ENCODE peak calls at places on chromosomes 1 and 21, in seven cellular contexts. H is iris pigment epithelial cell; O is AG08396; S is tibial artery; D is HTR-8/SVneo; Y is activated naive CD4-positive, alpha-beta T cell treated with Interleukin-2 at 50 U/mL for 16 hours; F is cortex of kidney. K is an unnamed sample.

GRCh38 chr1:155320252-155320651 is 442 bp upstream of the RUSC1 start:
- DNase-seq in H (no peak), O (no peak), S (no peak), D (no peak), Y (no peak), F (no peak), K (no peak)

GRCh38 chr1:184299076-184299790 is 87.6 kb upstream of the C1orf21 start:
- DNase-seq in H (peak), O (peak), S (no peak), D (no peak), Y (no peak), F (no peak), K (peak)

GRCh38 chr1:109091196-109092193 is 931 bp downstream of the TMEM167B start:
- DNase-seq in H (peak), O (no peak), S (no peak), D (no peak), Y (no peak), F (no peak), K (peak)

GRCh38 chr1:46519209-46519608 is 29.6 kb downstream of the DMBX1 start:
- DNase-seq in H (peak), O (no peak), S (no peak), D (no peak), Y (no peak), F (no peak), K (no peak)

GRCh38 chr1:244353572-244354091 is 98.1 kb downstream of the ADSS2 start:
- DNase-seq in H (peak), O (peak), S (peak), D (peak), Y (no peak), F (no peak), K (peak)

GRCh38 chr1:12745992-12746323 is at the start of gene CFAP107:
- DNase-seq in H (no peak), O (no peak), S (no peak), D (no peak), Y (no peak), F (no peak), K (no peak)

GRCh38 chr1:22524481-22524880 is 38.8 kb upstream of the EPHA8 start:
- DNase-seq in H (no peak), O (no peak), S (no peak), D (no peak), Y (no peak), F (no peak), K (no peak)

GRCh38 chr1:167328762-167329483 is 108.2 kb downstream of the POU2F1 start:
- DNase-seq in H (no peak), O (no peak), S (no peak), D (no peak), Y (no peak), F (no peak), K (no peak)

GRCh38 chr1:189269011-189269410 is 1208.7 kb downstream of the BRINP3 start:
- DNase-seq in H (peak), O (no peak), S (no peak), D (no peak), Y (no peak), F (no peak), K (peak)

GRCh38 chr1:199460933-199461332 is 566.6 kb upstream of the NR5A2 start:
- DNase-seq in H (peak), O (no peak), S (no peak), D (no peak), Y (no peak), F (no peak), K (peak)

GRCh38 chr1:65467536-65467935 is 47.1 kb downstream of the LEPR start:
- DNase-seq in H (peak), O (no peak), S (no peak), D (peak), Y (no peak), F (no peak), K (peak)

GRCh38 chr1:233180626-233181364 is 114.7 kb downstream of the PCNX2 start:
- DNase-seq in H (peak), O (no peak), S (no peak), D (no peak), Y (no peak), F (no peak), K (no peak)

GRCh38 chr1:75275107-75275506 is 140.9 kb downstream of the LHX8 start:
- DNase-seq in H (no peak), O (no peak), S (no peak), D (no peak), Y (no peak), F (no peak), K (no peak)

GRCh38 chr1:209707308-209707707 is 2.7 kb downstream of the HSD11B1 start:
- DNase-seq in H (peak), O (no peak), S (no peak), D (no peak), Y (no peak), F (no peak), K (no peak)

GRCh38 chr1:202760589-202760988 is 47.6 kb downstream of the KDM5B start:
- DNase-seq in H (peak), O (no peak), S (no peak), D (no peak), Y (no peak), F (no peak), K (no peak)

GRCh38 chr1:27961646-27962221 is 2.0 kb downstream of the XKR8 start:
- DNase-seq in H (no peak), O (peak), S (no peak), D (no peak), Y (no peak), F (no peak), K (no peak)

GRCh38 chr1:162908780-162909179 is 47.8 kb upstream of the CCDC190 start:
- DNase-seq in H (peak), O (peak), S (no peak), D (peak), Y (no peak), F (no peak), K (peak)

GRCh38 chr1:113686891-113687624 is 72.2 kb downstream of the PHTF1 start:
- DNase-seq in H (peak), O (peak), S (no peak), D (no peak), Y (no peak), F (no peak), K (no peak)

GRCh38 chr1:52424238-52424637 is 19.8 kb downstream of the PRPF38A start:
- DNase-seq in H (peak), O (no peak), S (no peak), D (no peak), Y (peak), F (no peak), K (no peak)

GRCh38 chr1:69737527-69738176 is 169.9 kb downstream of the LRRC7 start:
- DNase-seq in H (peak), O (peak), S (no peak), D (peak), Y (no peak), F (no peak), K (peak)

GRCh38 chr21:43331962-43332458 is 94.9 kb downstream of the SIK1 start:
- DNase-seq in H (peak), O (peak), S (peak), D (no peak), Y (no peak), F (no peak), K (peak)

GRCh38 chr1:204928671-204929486 is 58.2 kb downstream of the NFASC start:
- DNase-seq in H (no peak), O (no peak), S (no peak), D (no peak), Y (no peak), F (no peak), K (no peak)

GRCh38 chr1:191528275-191528674 is 630.0 kb upstream of the RGS18 start:
- DNase-seq in H (no peak), O (no peak), S (no peak), D (no peak), Y (no peak), F (no peak), K (no peak)

K was measured in astrocyte of the spinal cord.